ENCODE peak calls at places on chromosomes 11 and 22, in ten cellular contexts. One of them, this sample, is unnamed.

GRCh38 chr11:108222686-108223448 is at the start of gene ATM:
- DNase-seq in Calu3: peak
- DNase-seq in heart left ventricle: peak
- DNase-seq in GM12865: peak
- DNase-seq in CD4-positive, alpha-beta T cell: peak
- DNase-seq in AG10803: peak
- DNase-seq in cardiac fibroblast: peak
- DNase-seq in psoas muscle: peak
- DNase-seq in adrenal gland: peak
- DNase-seq in heart right ventricle: peak
- DNase-seq in this sample: peak

GRCh38 chr22:36541831-36542391 is 12.9 kb upstream of the EIF3D start:
- DNase-seq in Calu3: peak
- DNase-seq in heart left ventricle: peak
- DNase-seq in GM12865: no peak
- DNase-seq in CD4-positive, alpha-beta T cell: no peak
- DNase-seq in AG10803: peak
- DNase-seq in cardiac fibroblast: peak
- DNase-seq in psoas muscle: no peak
- DNase-seq in adrenal gland: peak
- DNase-seq in heart right ventricle: no peak
- DNase-seq in this sample: peak

GRCh38 chr11:101458161-101458560 is 125.6 kb downstream of the TRPC6 start:
- DNase-seq in Calu3: no peak
- DNase-seq in heart left ventricle: no peak
- DNase-seq in GM12865: no peak
- DNase-seq in CD4-positive, alpha-beta T cell: no peak
- DNase-seq in AG10803: peak
- DNase-seq in cardiac fibroblast: peak
- DNase-seq in psoas muscle: no peak
- DNase-seq in adrenal gland: no peak
- DNase-seq in heart right ventricle: no peak
- DNase-seq in this sample: peak

GRCh38 chr11:2316169-2316962 is 14.6 kb downstream of the TSPAN32 start:
- DNase-seq in Calu3: no peak
- DNase-seq in heart left ventricle: peak
- DNase-seq in GM12865: no peak
- DNase-seq in CD4-positive, alpha-beta T cell: no peak
- DNase-seq in AG10803: no peak
- DNase-seq in cardiac fibroblast: no peak
- DNase-seq in psoas muscle: no peak
- DNase-seq in adrenal gland: no peak
- DNase-seq in heart right ventricle: no peak
- DNase-seq in this sample: no peak

GRCh38 chr11:134862168-134862567 is 450.1 kb upstream of the B3GAT1 start:
- DNase-seq in Calu3: no peak
- DNase-seq in heart left ventricle: no peak
- DNase-seq in GM12865: no peak
- DNase-seq in CD4-positive, alpha-beta T cell: no peak
- DNase-seq in AG10803: no peak
- DNase-seq in cardiac fibroblast: no peak
- DNase-seq in psoas muscle: no peak
- DNase-seq in adrenal gland: no peak
- DNase-seq in heart right ventricle: peak
- DNase-seq in this sample: no peak

GRCh38 chr22:43642807-43643206 is 169.3 kb downstream of the EFCAB6 start:
- DNase-seq in Calu3: no peak
- DNase-seq in heart left ventricle: no peak
- DNase-seq in GM12865: no peak
- DNase-seq in CD4-positive, alpha-beta T cell: no peak
- DNase-seq in AG10803: no peak
- DNase-seq in cardiac fibroblast: no peak
- DNase-seq in psoas muscle: no peak
- DNase-seq in adrenal gland: no peak
- DNase-seq in heart right ventricle: no peak
- DNase-seq in this sample: no peak

GRCh38 chr11:76861490-76861953 is 804 bp downstream of the ACER3 start:
- DNase-seq in Calu3: no peak
- DNase-seq in heart left ventricle: no peak
- DNase-seq in GM12865: no peak
- DNase-seq in CD4-positive, alpha-beta T cell: no peak
- DNase-seq in AG10803: no peak
- DNase-seq in cardiac fibroblast: no peak
- DNase-seq in psoas muscle: no peak
- DNase-seq in adrenal gland: no peak
- DNase-seq in heart right ventricle: no peak
- DNase-seq in this sample: no peak

GRCh38 chr11:134359646-134360045 is 27.9 kb downstream of the GLB1L2 start:
- DNase-seq in Calu3: no peak
- DNase-seq in heart left ventricle: no peak
- DNase-seq in GM12865: no peak
- DNase-seq in CD4-positive, alpha-beta T cell: no peak
- DNase-seq in AG10803: no peak
- DNase-seq in cardiac fibroblast: no peak
- DNase-seq in psoas muscle: no peak
- DNase-seq in adrenal gland: peak
- DNase-seq in heart right ventricle: no peak
- DNase-seq in this sample: no peak

GRCh38 chr11:71441251-71441650 is 6.9 kb downstream of the DHCR7 start:
- DNase-seq in Calu3: no peak
- DNase-seq in heart left ventricle: no peak
- DNase-seq in GM12865: no peak
- DNase-seq in CD4-positive, alpha-beta T cell: no peak
- DNase-seq in AG10803: no peak
- DNase-seq in cardiac fibroblast: no peak
- DNase-seq in psoas muscle: no peak
- DNase-seq in adrenal gland: no peak
- DNase-seq in heart right ventricle: no peak
- DNase-seq in this sample: no peak

GRCh38 chr11:65873280-65874156 is 918 bp upstream of the EFEMP2 start:
- DNase-seq in Calu3: peak
- DNase-seq in heart left ventricle: peak
- DNase-seq in GM12865: peak
- DNase-seq in CD4-positive, alpha-beta T cell: peak
- DNase-seq in AG10803: peak
- DNase-seq in cardiac fibroblast: peak
- DNase-seq in psoas muscle: peak
- DNase-seq in adrenal gland: peak
- DNase-seq in heart right ventricle: peak
- DNase-seq in this sample: peak

GRCh38 chr11:35347173-35347878 is 72.0 kb downstream of the SLC1A2 start:
- DNase-seq in Calu3: no peak
- DNase-seq in heart left ventricle: no peak
- DNase-seq in GM12865: no peak
- DNase-seq in CD4-positive, alpha-beta T cell: no peak
- DNase-seq in AG10803: no peak
- DNase-seq in cardiac fibroblast: no peak
- DNase-seq in psoas muscle: no peak
- DNase-seq in adrenal gland: no peak
- DNase-seq in heart right ventricle: no peak
- DNase-seq in this sample: no peak

GRCh38 chr22:46076651-46077339 is 73.5 kb upstream of the PPARA start:
- DNase-seq in Calu3: peak
- DNase-seq in heart left ventricle: peak
- DNase-seq in GM12865: no peak
- DNase-seq in CD4-positive, alpha-beta T cell: no peak
- DNase-seq in AG10803: peak
- DNase-seq in cardiac fibroblast: peak
- DNase-seq in psoas muscle: peak
- DNase-seq in adrenal gland: peak
- DNase-seq in heart right ventricle: no peak
- DNase-seq in this sample: peak

GRCh38 chr11:122746050-122746478 is 90.5 kb downstream of the UBASH3B start:
- DNase-seq in Calu3: no peak
- DNase-seq in heart left ventricle: no peak
- DNase-seq in GM12865: peak
- DNase-seq in CD4-positive, alpha-beta T cell: peak
- DNase-seq in AG10803: no peak
- DNase-seq in cardiac fibroblast: no peak
- DNase-seq in psoas muscle: no peak
- DNase-seq in adrenal gland: peak
- DNase-seq in heart right ventricle: no peak
- DNase-seq in this sample: no peak

GRCh38 chr11:34449013-34449412 is 10.3 kb downstream of the CAT start:
- DNase-seq in Calu3: no peak
- DNase-seq in heart left ventricle: no peak
- DNase-seq in GM12865: peak
- DNase-seq in CD4-positive, alpha-beta T cell: no peak
- DNase-seq in AG10803: no peak
- DNase-seq in cardiac fibroblast: peak
- DNase-seq in psoas muscle: no peak
- DNase-seq in adrenal gland: no peak
- DNase-seq in heart right ventricle: no peak
- DNase-seq in this sample: no peak

GRCh38 chr11:30245621-30246020 is 14.8 kb downstream of the FSHB start:
- DNase-seq in Calu3: no peak
- DNase-seq in heart left ventricle: no peak
- DNase-seq in GM12865: no peak
- DNase-seq in CD4-positive, alpha-beta T cell: no peak
- DNase-seq in AG10803: no peak
- DNase-seq in cardiac fibroblast: no peak
- DNase-seq in psoas muscle: no peak
- DNase-seq in adrenal gland: no peak
- DNase-seq in heart right ventricle: no peak
- DNase-seq in this sample: no peak

GRCh38 chr11:67732045-67732787 is 57.8 kb upstream of the ALDH3B2 start:
- DNase-seq in Calu3: peak
- DNase-seq in heart left ventricle: no peak
- DNase-seq in GM12865: no peak
- DNase-seq in CD4-positive, alpha-beta T cell: peak
- DNase-seq in AG10803: no peak
- DNase-seq in cardiac fibroblast: no peak
- DNase-seq in psoas muscle: no peak
- DNase-seq in adrenal gland: no peak
- DNase-seq in heart right ventricle: no peak
- DNase-seq in this sample: no peak

GRCh38 chr11:119795231-119795630 is 66.2 kb upstream of the NECTIN1 start:
- DNase-seq in Calu3: peak
- DNase-seq in heart left ventricle: no peak
- DNase-seq in GM12865: no peak
- DNase-seq in CD4-positive, alpha-beta T cell: no peak
- DNase-seq in AG10803: peak
- DNase-seq in cardiac fibroblast: peak
- DNase-seq in psoas muscle: no peak
- DNase-seq in adrenal gland: no peak
- DNase-seq in heart right ventricle: no peak
- DNase-seq in this sample: peak

GRCh38 chr22:48950151-48950915 is 877.3 kb downstream of the BRD1 start:
- DNase-seq in Calu3: no peak
- DNase-seq in heart left ventricle: no peak
- DNase-seq in GM12865: no peak
- DNase-seq in CD4-positive, alpha-beta T cell: no peak
- DNase-seq in AG10803: no peak
- DNase-seq in cardiac fibroblast: no peak
- DNase-seq in psoas muscle: no peak
- DNase-seq in adrenal gland: no peak
- DNase-seq in heart right ventricle: no peak
- DNase-seq in this sample: no peak

GRCh38 chr11:2808850-2809847 is 76.4 kb downstream of the CDKN1C start:
- DNase-seq in Calu3: no peak
- DNase-seq in heart left ventricle: no peak
- DNase-seq in GM12865: no peak
- DNase-seq in CD4-positive, alpha-beta T cell: no peak
- DNase-seq in AG10803: no peak
- DNase-seq in cardiac fibroblast: no peak
- DNase-seq in psoas muscle: peak
- DNase-seq in adrenal gland: no peak
- DNase-seq in heart right ventricle: no peak
- DNase-seq in this sample: no peak

GRCh38 chr11:43687120-43687791 is 6.7 kb downstream of the HSD17B12 start:
- DNase-seq in Calu3: no peak
- DNase-seq in heart left ventricle: peak
- DNase-seq in GM12865: no peak
- DNase-seq in CD4-positive, alpha-beta T cell: no peak
- DNase-seq in AG10803: peak
- DNase-seq in cardiac fibroblast: peak
- DNase-seq in psoas muscle: peak
- DNase-seq in adrenal gland: peak
- DNase-seq in heart right ventricle: peak
- DNase-seq in this sample: no peak
- TF ChIP-seq CTCF in Calu3: no peak
- TF ChIP-seq CTCF in heart left ventricle: no peak
- TF ChIP-seq CTCF in GM12865: no peak
- TF ChIP-seq CTCF in CD4-positive, alpha-beta T cell: no peak
- TF ChIP-seq CTCF in AG10803: no peak
- TF ChIP-seq CTCF in cardiac fibroblast: no peak
- TF ChIP-seq CTCF in psoas muscle: no peak
- TF ChIP-seq CTCF in adrenal gland: no peak
- TF ChIP-seq CTCF in heart right ventricle: no peak
- TF ChIP-seq CTCF in this sample: no peak

GRCh38 chr11:20671856-20672546 is 2.6 kb downstream of the NELL1 start:
- DNase-seq in Calu3: no peak
- DNase-seq in heart left ventricle: no peak
- DNase-seq in GM12865: no peak
- DNase-seq in CD4-positive, alpha-beta T cell: no peak
- DNase-seq in AG10803: no peak
- DNase-seq in cardiac fibroblast: peak
- DNase-seq in psoas muscle: no peak
- DNase-seq in adrenal gland: no peak
- DNase-seq in heart right ventricle: no peak
- DNase-seq in this sample: peak
- TF ChIP-seq CTCF in Calu3: no peak
- TF ChIP-seq CTCF in heart left ventricle: no peak
- TF ChIP-seq CTCF in GM12865: peak
- TF ChIP-seq CTCF in CD4-positive, alpha-beta T cell: no peak
- TF ChIP-seq CTCF in AG10803: no peak
- TF ChIP-seq CTCF in cardiac fibroblast: peak
- TF ChIP-seq CTCF in psoas muscle: no peak
- TF ChIP-seq CTCF in adrenal gland: no peak
- TF ChIP-seq CTCF in heart right ventricle: no peak
- TF ChIP-seq CTCF in this sample: no peak

GRCh38 chr11:8097926-8098325 is 16.9 kb downstream of the TUB start:
- DNase-seq in Calu3: no peak
- DNase-seq in heart left ventricle: no peak
- DNase-seq in GM12865: no peak
- DNase-seq in CD4-positive, alpha-beta T cell: no peak
- DNase-seq in AG10803: no peak
- DNase-seq in cardiac fibroblast: no peak
- DNase-seq in psoas muscle: no peak
- DNase-seq in adrenal gland: no peak
- DNase-seq in heart right ventricle: no peak
- DNase-seq in this sample: no peak
- TF ChIP-seq CTCF in Calu3: no peak
- TF ChIP-seq CTCF in heart left ventricle: no peak
- TF ChIP-seq CTCF in GM12865: no peak
- TF ChIP-seq CTCF in CD4-positive, alpha-beta T cell: no peak
- TF ChIP-seq CTCF in AG10803: no peak
- TF ChIP-seq CTCF in cardiac fibroblast: no peak
- TF ChIP-seq CTCF in psoas muscle: no peak
- TF ChIP-seq CTCF in adrenal gland: no peak
- TF ChIP-seq CTCF in heart right ventricle: no peak
- TF ChIP-seq CTCF in this sample: no peak

GRCh38 chr11:111414936-111415335 is 35.9 kb upstream of the POU2AF1 start:
- DNase-seq in Calu3: no peak
- DNase-seq in heart left ventricle: no peak
- DNase-seq in GM12865: peak
- DNase-seq in CD4-positive, alpha-beta T cell: no peak
- DNase-seq in AG10803: no peak
- DNase-seq in cardiac fibroblast: no peak
- DNase-seq in psoas muscle: no peak
- DNase-seq in adrenal gland: no peak
- DNase-seq in heart right ventricle: no peak
- DNase-seq in this sample: no peak
- TF ChIP-seq CTCF in Calu3: no peak
- TF ChIP-seq CTCF in heart left ventricle: no peak
- TF ChIP-seq CTCF in GM12865: no peak
- TF ChIP-seq CTCF in CD4-positive, alpha-beta T cell: no peak
- TF ChIP-seq CTCF in AG10803: no peak
- TF ChIP-seq CTCF in cardiac fibroblast: no peak
- TF ChIP-seq CTCF in psoas muscle: no peak
- TF ChIP-seq CTCF in adrenal gland: no peak
- TF ChIP-seq CTCF in heart right ventricle: no peak
- TF ChIP-seq CTCF in this sample: no peak

GRCh38 chr22:29194269-29194668 is 11.4 kb upstream of the EMID1 start:
- DNase-seq in Calu3: no peak
- DNase-seq in heart left ventricle: no peak
- DNase-seq in GM12865: no peak
- DNase-seq in CD4-positive, alpha-beta T cell: no peak
- DNase-seq in AG10803: no peak
- DNase-seq in cardiac fibroblast: no peak
- DNase-seq in psoas muscle: no peak
- DNase-seq in adrenal gland: no peak
- DNase-seq in heart right ventricle: no peak
- DNase-seq in this sample: no peak
- TF ChIP-seq CTCF in Calu3: no peak
- TF ChIP-seq CTCF in heart left ventricle: no peak
- TF ChIP-seq CTCF in GM12865: peak
- TF ChIP-seq CTCF in CD4-positive, alpha-beta T cell: no peak
- TF ChIP-seq CTCF in AG10803: peak
- TF ChIP-seq CTCF in cardiac fibroblast: no peak
- TF ChIP-seq CTCF in psoas muscle: no peak
- TF ChIP-seq CTCF in adrenal gland: no peak
- TF ChIP-seq CTCF in heart right ventricle: no peak
- TF ChIP-seq CTCF in this sample: peak

This sample was measured in HFFc6.